ENCODE peak calls at places on chromosome 14, in four cellular contexts. F is epithelial cell of esophagus, W is HT1080, A is HS-5. C is an unnamed sample.

GRCh38 chr14:84825481-84825880 is 704.5 kb upstream of the FLRT2 start:
- DNase-seq in F (peak), W (peak), A (peak), C (no peak)

GRCh38 chr14:20417250-20418186 is 4.2 kb upstream of the TEP1 start:
- DNase-seq in F (no peak), W (no peak), A (no peak), C (no peak)

GRCh38 chr14:102500190-102500661 is 9.3 kb downstream of the ANKRD9 start:
- DNase-seq in F (peak), W (peak), A (no peak), C (no peak)

GRCh38 chr14:76867536-76868452 is 41.6 kb downstream of the LRRC74A start:
- DNase-seq in F (no peak), W (no peak), A (no peak), C (no peak)

GRCh38 chr14:54564799-54565235 is 2.1 kb upstream of the SAMD4A start:
- DNase-seq in F (peak), W (peak), A (no peak), C (no peak)

GRCh38 chr14:59695198-59695597 is 118.6 kb upstream of the CCDC175 start:
- DNase-seq in F (peak), W (peak), A (no peak), C (no peak)

GRCh38 chr14:23106747-23107045 is 1.9 kb upstream of the CIROP start:
- DNase-seq in F (no peak), W (no peak), A (no peak), C (no peak)

GRCh38 chr14:102058931-102059330 is 27.9 kb downstream of the HSP90AA1 start:
- DNase-seq in F (no peak), W (no peak), A (no peak), C (no peak)

GRCh38 chr14:104865069-104865630 is at the start of gene CEP170B:
- DNase-seq in F (peak), W (no peak), A (no peak), C (no peak)

GRCh38 chr14:66403183-66403582 is 83.0 kb upstream of the CCDC196 start:
- DNase-seq in F (peak), W (peak), A (no peak), C (no peak)

GRCh38 chr14:38208825-38209562 is 1.3 kb downstream of the SSTR1 start:
- DNase-seq in F (no peak), W (no peak), A (no peak), C (no peak)

GRCh38 chr14:51283402-51283825 is 43.4 kb downstream of the TMX1 start:
- DNase-seq in F (peak), W (peak), A (peak), C (peak)